ENCODE peak calls at places on chromosome 19, in ten cellular contexts. N, Q, O, J, B, L, V, M, A and R are unnamed samples.

GRCh38 chr19:14577885-14578427 is 4.9 kb upstream of the CLEC17A start:
- DNase-seq in L (no peak), N (no peak), J (no peak), Q (no peak), O (no peak), A (peak), B (no peak), V (no peak), M (no peak), R (no peak)

GRCh38 chr19:46818812-46819211 is 30.4 kb upstream of the SLC1A5 start:
- DNase-seq in L (no peak), A (no peak), M (no peak), Q (no peak), J (peak), B (no peak), O (peak), N (no peak), V (no peak), R (no peak)

GRCh38 chr19:13169769-13170168 is 19.6 kb downstream of the IER2 start:
- DNase-seq in N (no peak), Q (no peak), V (no peak), M (no peak), J (peak), A (no peak), B (no peak), L (peak), O (no peak), R (no peak)

GRCh38 chr19:30341646-30342201 is 30.5 kb upstream of the ZNF536 start:
- DNase-seq in B (no peak), L (no peak), N (no peak), Q (no peak), V (no peak), A (no peak), M (no peak), O (no peak), J (no peak), R (no peak)

GRCh38 chr19:10419200-10419645 is 1.1 kb upstream of the PDE4A start:
- DNase-seq in J (no peak), N (no peak), Q (no peak), A (no peak), L (no peak), M (no peak), B (no peak), O (no peak), V (no peak), R (no peak)

GRCh38 chr19:23957660-23958281 is 43.1 kb downstream of the ZNF726 start:
- DNase-seq in L (no peak), O (no peak), Q (peak), M (peak), B (no peak), A (no peak), N (no peak), V (peak), J (peak), R (no peak)

GRCh38 chr19:29833614-29834261 is 21.9 kb downstream of the CCNE1 start:
- DNase-seq in J (no peak), Q (no peak), L (no peak), V (no peak), O (no peak), B (no peak), A (no peak), M (no peak), N (no peak), R (no peak)

GRCh38 chr19:14073925-14074838 is 1.6 kb downstream of the MISP3 start:
- DNase-seq in O (no peak), Q (no peak), B (no peak), M (no peak), L (peak), J (no peak), A (peak), V (no peak), N (no peak), R (no peak)

GRCh38 chr19:11970174-11970573 is 5.3 kb downstream of the ZNF763 start:
- DNase-seq in V (no peak), N (no peak), A (no peak), L (no peak), M (no peak), O (no peak), J (no peak), B (no peak), Q (no peak), R (no peak)

GRCh38 chr19:6103217-6103644 is 7.1 kb downstream of the RFX2 start:
- DNase-seq in V (peak), A (no peak), N (no peak), O (peak), M (peak), J (peak), B (no peak), Q (no peak), L (peak), R (peak)

GRCh38 chr19:5354403-5354802 is 13.8 kb upstream of the PTPRS start:
- DNase-seq in M (no peak), N (no peak), A (no peak), J (peak), Q (no peak), L (no peak), O (no peak), B (no peak), V (no peak), R (no peak)

GRCh38 chr19:35236638-35237400 is 8.3 kb upstream of the FAM187B start:
- DNase-seq in A (no peak), Q (no peak), V (no peak), B (no peak), N (no peak), J (no peak), O (no peak), L (no peak), M (no peak), R (no peak)

GRCh38 chr19:48195106-48195830 is 24.8 kb downstream of the ZSWIM9 start:
- DNase-seq in Q (no peak), A (no peak), N (no peak), B (no peak), V (no peak), M (no peak), J (no peak), L (no peak), O (no peak), R (no peak)

GRCh38 chr19:34253711-34254551 is 423 bp upstream of the GARRE1 start:
- DNase-seq in V (no peak), A (peak), O (no peak), L (peak), B (peak), Q (no peak), J (peak), M (peak), N (peak), R (no peak)

GRCh38 chr19:34096020-34096915 is 76.0 kb upstream of the LSM14A start:
- DNase-seq in Q (peak), M (no peak), O (no peak), B (no peak), N (no peak), V (no peak), A (peak), J (peak), L (no peak), R (peak)

GRCh38 chr19:18789883-18790565 is 1.1 kb downstream of the COMP start:
- DNase-seq in N (no peak), M (peak), J (peak), O (no peak), L (no peak), Q (no peak), B (no peak), V (no peak), A (peak), R (no peak)

GRCh38 chr19:33702606-33703437 is 81.1 kb downstream of the CHST8 start:
- DNase-seq in J (no peak), L (no peak), N (no peak), V (no peak), M (no peak), O (no peak), Q (no peak), B (peak), A (no peak), R (no peak)

GRCh38 chr19:29872224-29872731 is 60.5 kb downstream of the CCNE1 start:
- DNase-seq in Q (no peak), A (peak), B (no peak), O (no peak), V (no peak), J (no peak), L (no peak), M (no peak), N (no peak), R (no peak)

GRCh38 chr19:3547767-3548282 is 8.9 kb downstream of the TEKTIP1 start:
- DNase-seq in N (no peak), Q (no peak), A (no peak), M (no peak), J (no peak), B (no peak), O (no peak), L (no peak), V (no peak), R (no peak)

GRCh38 chr19:3546119-3546518 is 7.1 kb downstream of the TEKTIP1 start:
- DNase-seq in Q (no peak), B (no peak), J (no peak), L (no peak), O (no peak), M (no peak), N (no peak), V (no peak), A (peak), R (no peak)

GRCh38 chr19:3545669-3546034 is 6.7 kb downstream of the TEKTIP1 start:
- DNase-seq in N (no peak), M (no peak), L (no peak), V (no peak), O (no peak), B (no peak), J (no peak), A (no peak), Q (no peak), R (no peak)

GRCh38 chr19:3548594-3548993 is 8.8 kb downstream of the MFSD12 start:
- DNase-seq in Q (no peak), B (no peak), A (no peak), V (no peak), M (no peak), L (no peak), O (no peak), J (no peak), N (no peak), R (no peak)

GRCh38 chr19:3547301-3547731 is 8.3 kb downstream of the TEKTIP1 start:
- DNase-seq in Q (no peak), A (no peak), V (no peak), N (no peak), O (no peak), J (peak), B (no peak), L (no peak), M (no peak), R (no peak)
- TF ChIP-seq CTCF in Q (peak), A (peak), V (peak), N (peak), O (peak), J (peak), B (no peak), L (no peak), M (no peak), R (peak)

GRCh38 chr19:8577247-8577646 is at the start of gene MYO1F:
- DNase-seq in N (no peak), J (no peak), V (no peak), M (no peak), Q (no peak), B (no peak), O (peak), A (peak), L (peak), R (no peak)

GRCh38 chr19:8578642-8579265 is 1.5 kb upstream of the MYO1F start:
- DNase-seq in L (peak), V (no peak), A (peak), J (peak), B (peak), M (peak), Q (no peak), N (peak), O (peak), R (no peak)

GRCh38 chr19:8577741-8578140 is 499 bp upstream of the MYO1F start:
- DNase-seq in O (no peak), J (no peak), L (no peak), N (no peak), A (no peak), V (no peak), Q (no peak), M (no peak), B (no peak), R (no peak)

GRCh38 chr19:8575467-8575997 is 1.7 kb downstream of the MYO1F start:
- DNase-seq in J (peak), L (no peak), Q (no peak), B (no peak), O (no peak), M (no peak), N (no peak), V (no peak), A (no peak), R (no peak)

DNA sequence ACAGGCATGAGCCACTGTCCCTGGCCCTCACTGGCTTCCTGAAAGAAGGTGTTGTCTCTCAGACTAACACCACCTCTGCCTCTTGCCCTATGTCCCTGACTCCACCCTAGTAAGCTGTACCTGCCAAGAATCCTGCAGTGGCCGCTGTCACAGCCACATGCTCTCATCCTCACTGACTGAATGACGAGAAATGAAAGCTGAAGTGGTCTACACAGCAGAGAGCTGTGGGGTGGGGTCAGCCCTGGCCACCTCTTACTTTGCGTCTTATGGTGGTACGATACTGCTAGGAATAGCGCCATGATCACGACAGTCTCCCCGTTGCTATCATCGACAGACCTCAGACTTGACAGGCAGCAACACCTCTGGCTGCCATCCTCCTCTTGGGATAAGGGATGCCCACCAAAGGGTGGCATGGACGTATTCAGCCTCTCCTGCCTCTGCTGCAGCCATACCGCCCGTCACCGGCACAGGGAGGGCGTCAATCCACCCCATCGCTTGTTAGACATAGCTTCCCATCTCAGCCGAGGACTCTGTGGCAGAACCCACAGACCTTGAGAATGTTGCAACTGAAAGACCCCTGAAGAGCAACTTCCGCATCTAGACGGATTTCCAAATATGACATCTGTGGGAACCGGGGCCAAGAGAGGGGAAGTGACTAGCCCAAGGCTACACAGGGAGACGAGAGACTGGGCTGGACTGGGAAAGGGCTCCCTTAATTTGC is 809 bp downstream of the MYO1F start:
- DNase-seq in N (no peak), M (no peak), L (no peak), Q (no peak), B (no peak), J (no peak), V (no peak), A (peak), O (no peak), R (no peak)
- TF ChIP-seq CTCF in N (no peak), M (no peak), L (no peak), Q (no peak), B (no peak), J (no peak), V (no peak), A (no peak), O (no peak), R (no peak)

GRCh38 chr19:44955500-44956439 is 590 bp downstream of the CLPTM1 start:
- DNase-seq in O (peak), N (no peak), Q (no peak), V (no peak), L (no peak), J (no peak), B (peak), M (no peak), A (no peak), R (no peak)

GRCh38 chr19:44951179-44952159 is 3.7 kb upstream of the CLPTM1 start:
- DNase-seq in J (peak), Q (peak), N (peak), A (peak), L (peak), B (no peak), O (peak), V (peak), M (peak), R (peak)

GRCh38 chr19:44958090-44958489 is 2.9 kb downstream of the CLPTM1 start:
- DNase-seq in B (no peak), A (no peak), V (no peak), L (no peak), M (no peak), J (no peak), Q (no peak), N (no peak), O (no peak), R (no peak)

GRCh38 chr19:44954278-44954648 is 917 bp upstream of the CLPTM1 start:
- DNase-seq in J (no peak), Q (no peak), V (no peak), M (no peak), O (no peak), A (no peak), N (no peak), L (no peak), B (no peak), R (no peak)

GRCh38 chr19:44954649-44955499 is at the start of gene CLPTM1:
- DNase-seq in J (peak), M (peak), V (peak), A (peak), B (peak), Q (peak), L (peak), N (peak), O (peak), R (peak)
- TF ChIP-seq CTCF in J (no peak), M (no peak), V (no peak), A (no peak), B (no peak), Q (no peak), L (no peak), N (no peak), O (peak), R (no peak)

GRCh38 chr19:54189020-54189667 is at the start of gene MBOAT7:
- DNase-seq in A (peak), O (no peak), N (peak), L (no peak), Q (no peak), M (no peak), V (no peak), B (no peak), J (no peak), R (no peak)
- TF ChIP-seq CTCF in A (peak), O (no peak), N (no peak), L (no peak), Q (no peak), M (peak), V (peak), B (no peak), J (no peak), R (peak)

DNA sequence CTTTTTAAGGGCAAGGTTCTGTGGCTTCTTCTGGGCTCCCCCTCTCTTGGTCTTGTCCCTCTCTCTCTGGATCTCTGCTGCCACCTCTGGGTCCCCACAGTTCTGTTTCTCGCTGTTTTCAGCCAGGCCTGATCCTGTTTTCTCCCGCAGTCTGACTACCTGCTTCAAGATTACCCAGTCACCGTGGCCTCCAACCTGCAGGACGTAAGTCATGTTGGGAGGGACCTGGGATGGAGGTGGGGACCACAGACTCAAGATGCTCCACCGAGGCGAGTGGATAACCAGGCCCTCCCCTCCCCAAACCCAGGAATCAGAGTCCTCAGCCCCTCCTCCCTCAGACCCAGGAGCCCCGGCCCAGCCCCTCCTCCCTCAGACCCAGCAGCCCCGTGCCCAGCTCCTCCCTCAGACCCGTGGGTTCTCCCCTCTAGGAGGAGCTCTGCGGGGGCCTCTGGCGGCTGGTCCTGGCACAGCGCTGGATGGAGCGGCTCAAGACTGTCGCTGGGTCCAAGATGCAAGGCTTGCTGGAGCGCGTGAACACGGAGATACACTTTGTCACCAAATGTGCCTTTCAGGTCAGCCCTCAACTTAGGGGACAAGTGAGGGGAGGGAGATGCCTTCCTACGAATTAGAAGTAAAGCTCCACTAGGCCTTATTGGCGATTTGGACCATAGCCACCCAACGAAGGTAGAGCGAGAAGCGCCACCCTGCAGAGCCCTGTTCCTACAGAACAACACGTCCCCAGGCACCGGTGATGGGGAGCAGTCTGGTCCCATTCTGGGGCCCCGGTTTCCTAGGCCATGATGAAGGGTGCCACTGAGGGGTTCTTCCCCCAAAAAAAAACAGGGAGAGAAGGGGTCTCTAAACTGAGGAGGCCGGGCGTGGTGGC is 2.2 kb downstream of the FLT3LG start:
- DNase-seq in L (no peak), N (peak), V (no peak), O (no peak), M (peak), Q (no peak), J (no peak), A (peak), B (no peak), R (no peak)
- TF ChIP-seq CTCF in L (no peak), N (peak), V (peak), O (peak), M (no peak), Q (peak), J (peak), A (peak), B (peak), R (peak)

DNA sequence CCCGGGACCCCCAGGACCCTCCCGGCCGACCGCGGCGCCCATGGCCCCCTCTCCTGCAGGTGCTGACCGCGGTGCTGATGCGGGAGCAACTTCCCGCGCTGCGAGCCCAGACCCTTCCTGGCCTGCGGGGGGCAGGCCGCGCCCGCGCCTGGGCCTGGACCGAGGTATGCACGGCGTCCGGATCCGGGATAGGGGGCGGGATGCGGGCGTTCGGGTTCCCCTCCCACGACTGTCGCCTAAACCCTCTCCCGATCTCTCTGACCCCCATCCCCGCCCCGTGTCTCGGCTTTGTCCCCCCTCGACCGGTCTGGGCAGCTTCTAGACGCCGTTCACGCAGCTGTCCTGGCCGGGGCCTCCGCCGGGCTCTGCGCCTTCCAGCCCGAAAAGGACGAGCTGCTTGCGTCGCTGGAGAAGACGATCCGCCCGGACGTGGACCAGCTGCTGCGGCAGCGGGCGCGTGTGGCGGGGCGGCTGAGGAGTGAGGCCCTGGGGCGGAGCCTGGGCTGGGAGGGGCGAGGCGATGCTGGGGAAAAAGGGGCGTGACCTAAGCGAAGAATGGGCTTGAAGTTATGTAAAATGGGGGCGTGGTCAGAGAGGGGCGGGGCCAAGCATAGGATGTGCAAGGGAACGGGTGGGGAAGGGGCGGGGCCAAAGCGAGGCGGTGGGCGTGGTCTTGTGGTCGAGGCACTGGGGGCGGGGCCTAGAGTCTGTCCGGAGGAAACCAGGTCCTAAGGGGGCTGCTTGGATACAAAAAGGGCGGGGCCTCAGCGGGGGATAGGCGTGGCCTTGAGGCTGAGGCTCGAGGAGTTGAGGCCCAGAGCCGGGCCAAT is 15.9 kb upstream of the COLGALT1 start:
- DNase-seq in V (no peak), A (peak), L (peak), O (peak), N (peak), B (peak), Q (peak), J (peak), M (peak), R (peak)
- TF ChIP-seq CTCF in V (peak), A (no peak), L (no peak), O (peak), N (no peak), B (peak), Q (no peak), J (no peak), M (no peak), R (peak)